ENCODE peak calls at places on chromosome 13, in seven cellular contexts. D is ascending aorta, V is ovary, C is right lobe of liver, E is colonic mucosa, W is body of pancreas, T is upper lobe of left lung. M is an unnamed sample.

GRCh38 chr13:47372742-47373141 is 475.9 kb upstream of the HTR2A start:
- DNase-seq in E (no peak), V (no peak), D (no peak), C (no peak), T (no peak), W (no peak), M (no peak)

GRCh38 chr13:99931462-99931861 is 40.1 kb downstream of the ZIC5 start:
- DNase-seq in V (no peak), E (no peak), T (no peak), D (no peak), W (no peak), C (no peak), M (no peak)

GRCh38 chr13:53694814-53695533 is 666.4 kb downstream of the OLFM4 start:
- DNase-seq in E (no peak), D (no peak), T (no peak), V (no peak), C (no peak), W (no peak), M (no peak)

GRCh38 chr13:45179428-45179827 is 21.4 kb downstream of the KCTD4 start:
- DNase-seq in C (no peak), D (no peak), V (no peak), E (peak; percentile 40), T (no peak), W (no peak), M (no peak)

GRCh38 chr13:114039471-114040141 is 65.7 kb upstream of the C13orf46 start:
- DNase-seq in W (no peak), C (no peak), T (peak; percentile 65), E (no peak), V (no peak), D (no peak), M (no peak)

GRCh38 chr13:34344761-34345600 is 527.0 kb downstream of the RFC3 start:
- DNase-seq in T (no peak), W (no peak), C (no peak), V (no peak), E (no peak), D (no peak), M (no peak)

GRCh38 chr13:99064624-99065249 is 86.9 kb upstream of the DOCK9 start:
- DNase-seq in D (no peak), C (no peak), W (no peak), E (no peak), V (no peak), T (no peak), M (no peak)

GRCh38 chr13:49954674-49955455 is 18.7 kb upstream of the SPRYD7 start:
- DNase-seq in T (no peak), E (peak; percentile 55), V (no peak), W (no peak), C (no peak), D (no peak), M (no peak)

GRCh38 chr13:39038569-39038898 is 278 bp downstream of the NHLRC3 start:
- DNase-seq in E (peak; percentile 46), V (no peak), T (peak; percentile 70), W (no peak), D (no peak), C (peak; percentile 48), M (no peak)

DNA sequence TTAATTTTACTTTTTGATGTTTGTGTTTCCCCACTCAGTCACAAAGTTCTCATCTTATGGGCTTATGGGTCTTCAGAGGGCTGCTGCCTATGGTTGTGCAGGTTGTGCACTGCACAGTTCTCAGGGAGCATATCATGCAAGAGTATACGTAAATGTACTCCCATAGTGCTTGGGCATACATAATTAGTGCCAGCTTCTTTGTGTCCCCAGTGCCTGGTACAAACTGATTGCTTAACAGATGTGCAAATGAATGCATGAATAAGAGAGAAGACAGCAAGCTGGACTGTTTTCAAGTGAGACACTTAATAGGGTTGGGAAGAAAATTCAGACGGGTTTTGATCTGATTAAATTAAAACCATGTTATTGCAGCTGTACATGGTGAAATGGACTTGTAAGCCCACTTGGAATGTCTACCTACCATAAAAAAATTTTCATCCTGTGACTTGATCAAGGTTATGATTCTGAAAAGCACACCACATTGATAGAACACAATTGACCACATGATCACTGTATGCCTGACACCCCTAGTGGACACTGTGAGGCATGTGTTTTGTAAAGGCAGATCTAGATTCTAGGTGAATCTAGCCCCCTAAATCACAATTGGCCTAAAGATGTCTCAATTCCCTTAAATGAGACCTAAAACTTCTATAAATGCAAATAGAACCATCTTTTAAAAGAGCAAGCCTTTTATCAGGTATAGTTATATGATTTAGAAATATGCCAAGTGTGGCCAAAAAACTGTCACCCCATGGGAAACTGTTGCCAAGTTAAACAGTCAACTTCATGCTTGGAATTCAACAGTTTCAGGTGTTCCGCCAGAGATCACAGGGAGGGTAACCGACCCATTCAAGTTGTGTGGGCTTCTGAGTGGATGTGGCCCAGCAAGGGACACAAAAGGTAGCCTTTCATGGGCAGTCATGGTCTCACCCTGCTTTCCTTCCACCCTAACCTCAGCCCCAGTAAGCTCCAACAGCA is 27.9 kb downstream of the FAM124A start:
- DNase-seq in V (no peak), D (no peak), W (peak; percentile 24), T (no peak), E (no peak), C (no peak), M (no peak)
- TF ChIP-seq CTCF in V (no peak), D (no peak), W (peak; percentile 57), T (peak; percentile 42), E (peak; percentile 12), C (peak; percentile 33), M (no peak)

GRCh38 chr13:59534806-59535205 is 628.9 kb downstream of the DIAPH3 start:
- DNase-seq in D (no peak), T (no peak), C (no peak), W (no peak), E (no peak), V (no peak), M (no peak)
- H3K27me3 ChIP-seq in D (no peaks in the 10 kb centered on the region), T (no peaks in the 10 kb centered on the region), C (no peaks in the 10 kb centered on the region), W (no peaks in the 10 kb centered on the region), E (no peaks in the 10 kb centered on the region), V (no peaks in the 10 kb centered on the region), M (no peaks in the 10 kb centered on the region)

DNA sequence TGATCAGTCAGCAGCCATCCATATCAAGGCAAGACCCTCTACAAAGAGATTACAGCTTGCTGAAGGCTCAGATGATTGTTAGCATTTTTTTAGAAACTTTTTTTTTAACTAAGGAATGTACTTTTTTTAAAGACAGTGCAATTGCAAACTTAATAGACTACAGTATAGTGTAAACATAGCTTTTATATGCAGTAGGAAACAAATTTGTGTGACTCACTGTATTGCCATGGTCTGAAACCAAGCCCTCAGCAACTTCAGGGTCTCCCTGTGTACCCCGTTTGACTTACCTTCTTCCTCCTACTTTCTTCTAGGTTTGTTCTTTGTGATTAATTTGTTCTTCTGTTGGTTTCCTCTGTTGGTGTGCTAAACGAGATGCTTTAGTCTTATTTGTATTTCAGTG is 93.0 kb upstream of the TEX29 start:
- DNase-seq in V (no peak), C (no peak), E (no peak), T (no peak), D (no peak), W (no peak), M (no peak)
- H3K36me3 ChIP-seq in V (no peaks in the 10 kb centered on the region), C (peaks cover 13% of the 10 kb centered on the region), E (no peaks in the 10 kb centered on the region), T (no peaks in the 10 kb centered on the region), D (no peaks in the 10 kb centered on the region), W (no peaks in the 10 kb centered on the region), M (peaks cover 7% of the 10 kb centered on the region)

DNA sequence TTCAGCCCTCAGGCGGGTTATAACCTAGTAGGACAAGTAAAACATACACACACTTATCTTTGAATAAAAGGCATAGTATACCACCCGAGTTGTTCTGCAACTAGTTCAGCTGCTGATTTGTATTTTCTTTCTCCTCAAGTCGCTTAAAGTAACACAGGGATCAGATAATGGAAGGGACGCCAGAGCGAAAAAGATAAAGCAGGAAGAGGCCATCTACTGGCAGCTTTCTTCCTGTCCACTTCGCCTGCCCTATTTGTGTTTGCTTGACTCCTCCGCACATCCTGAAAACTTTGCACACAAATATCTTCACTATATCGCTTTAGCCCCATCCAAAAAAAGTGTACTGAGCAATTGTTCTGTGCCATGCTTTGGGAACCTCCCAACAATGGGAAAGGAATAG is 238.0 kb upstream of the SOX21 start:
- DNase-seq in T (no peak), V (no peak), E (no peak), D (no peak), W (no peak), C (no peak), M (no peak)
- TF ChIP-seq CTCF in T (peak; percentile 26), V (no peak), E (no peak), D (no peak), W (peak; percentile 13), C (peak; percentile 31), M (no peak)

DNA sequence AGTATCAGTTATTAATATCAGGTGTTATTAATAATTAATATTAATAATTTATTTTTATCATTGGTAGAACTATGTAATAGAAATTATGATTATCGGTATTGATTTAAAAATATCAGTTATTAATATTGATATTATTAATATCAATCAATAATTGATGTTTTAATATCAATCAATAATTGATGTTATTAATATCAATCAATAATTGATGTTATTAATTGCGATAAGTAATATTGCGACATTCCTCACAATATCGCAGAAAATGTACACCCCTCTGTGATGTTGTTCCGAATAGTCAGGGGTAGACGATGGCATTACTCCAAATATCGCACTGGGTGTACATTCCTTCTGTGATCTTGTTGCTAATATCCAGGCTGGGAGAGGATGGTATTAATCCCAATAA is 3.7 kb upstream of the RGCC start:
- DNase-seq in W (no peak), T (no peak), C (no peak), V (no peak), D (no peak), E (no peak), M (no peak)
- H3K27me3 ChIP-seq in W (no peaks in the 10 kb centered on the region), T (no peaks in the 10 kb centered on the region), C (no peaks in the 10 kb centered on the region), V (no peaks in the 10 kb centered on the region), D (no peaks in the 10 kb centered on the region), E (peaks cover 22% of the 10 kb centered on the region), M (no peaks in the 10 kb centered on the region)

M was measured in CD8-positive, alpha-beta T cell.